ENCODE peak calls at places on chromosomes 16 and 17, in six cellular contexts. One of them, this sample, is unnamed.

GRCh38 chr17:5864910-5865657 is 205.1 kb upstream of the WSCD1 start:
- DNase-seq in IMR-90: no peak
- DNase-seq in A549: no peak
- DNase-seq in K562: no peak
- DNase-seq in HepG2: no peak
- DNase-seq in GM12878: no peak
- DNase-seq in this sample: no peak

GRCh38 chr17:12107905-12108304 is 87.2 kb downstream of the MAP2K4 start:
- DNase-seq in IMR-90: peak; percentile 56
- DNase-seq in A549: no peak
- DNase-seq in K562: no peak
- DNase-seq in HepG2: no peak
- DNase-seq in GM12878: no peak
- DNase-seq in this sample: no peak

GRCh38 chr17:43983515-43984411 is 20.7 kb upstream of the NAGS start:
- DNase-seq in IMR-90: no peak
- DNase-seq in A549: no peak
- DNase-seq in K562: peak; percentile 80
- DNase-seq in HepG2: peak; percentile 67
- DNase-seq in GM12878: no peak
- DNase-seq in this sample: peak; percentile 72

GRCh38 chr17:50080096-50080480 is 15.1 kb upstream of the PDK2 start:
- DNase-seq in IMR-90: no peak
- DNase-seq in A549: no peak
- DNase-seq in K562: no peak
- DNase-seq in HepG2: no peak
- DNase-seq in GM12878: no peak
- DNase-seq in this sample: no peak

GRCh38 chr17:39653662-39654331 is 11.4 kb upstream of the TCAP start:
- DNase-seq in IMR-90: no peak
- DNase-seq in A549: peak; percentile 91
- DNase-seq in K562: peak; percentile 89
- DNase-seq in HepG2: peak; percentile 79
- DNase-seq in GM12878: no peak
- DNase-seq in this sample: peak; percentile 92

GRCh38 chr16:56181401-56181800 is 9.9 kb upstream of the GNAO1 start:
- DNase-seq in IMR-90: no peak
- DNase-seq in A549: no peak
- DNase-seq in K562: no peak
- DNase-seq in HepG2: no peak
- DNase-seq in GM12878: no peak
- DNase-seq in this sample: no peak

GRCh38 chr16:14364386-14365199 is 265.5 kb downstream of the PARN start:
- DNase-seq in IMR-90: peak; percentile 89
- DNase-seq in A549: peak; percentile 92
- DNase-seq in K562: peak; percentile 39
- DNase-seq in HepG2: peak; percentile 99
- DNase-seq in GM12878: no peak
- DNase-seq in this sample: no peak

GRCh38 chr17:2837147-2837561 is 40.9 kb downstream of the RAP1GAP2 start:
- DNase-seq in IMR-90: no peak
- DNase-seq in A549: no peak
- DNase-seq in K562: no peak
- DNase-seq in HepG2: no peak
- DNase-seq in GM12878: no peak
- DNase-seq in this sample: no peak

GRCh38 chr17:28267720-28268609 is 51.0 kb upstream of the TMEM97 start:
- DNase-seq in IMR-90: no peak
- DNase-seq in A549: no peak
- DNase-seq in K562: peak; percentile 33
- DNase-seq in HepG2: no peak
- DNase-seq in GM12878: no peak
- DNase-seq in this sample: no peak

GRCh38 chr17:40329981-40330794 is 21.2 kb downstream of the RARA start:
- DNase-seq in IMR-90: no peak
- DNase-seq in A549: no peak
- DNase-seq in K562: peak; percentile 40
- DNase-seq in HepG2: no peak
- DNase-seq in GM12878: no peak
- DNase-seq in this sample: peak; percentile 67

GRCh38 chr17:82960419-82961271 is 118.8 kb upstream of the METRNL start:
- DNase-seq in IMR-90: no peak
- DNase-seq in A549: no peak
- DNase-seq in K562: no peak
- DNase-seq in HepG2: no peak
- DNase-seq in GM12878: no peak
- DNase-seq in this sample: no peak

GRCh38 chr16:84303023-84303422 is 8.3 kb downstream of the WFDC1 start:
- DNase-seq in IMR-90: peak; percentile 73
- DNase-seq in A549: no peak
- DNase-seq in K562: no peak
- DNase-seq in HepG2: no peak
- DNase-seq in GM12878: no peak
- DNase-seq in this sample: no peak

GRCh38 chr17:38464723-38465419 is 36.6 kb downstream of the ARHGAP23 start:
- DNase-seq in IMR-90: peak; percentile 94
- DNase-seq in A549: peak; percentile 81
- DNase-seq in K562: peak; percentile 89
- DNase-seq in HepG2: no peak
- DNase-seq in GM12878: no peak
- DNase-seq in this sample: peak; percentile 96

GRCh38 chr16:69176033-69176780 is 10.8 kb upstream of the SNTB2 start:
- DNase-seq in IMR-90: peak; percentile 79
- DNase-seq in A549: no peak
- DNase-seq in K562: no peak
- DNase-seq in HepG2: no peak
- DNase-seq in GM12878: no peak
- DNase-seq in this sample: no peak

GRCh38 chr17:82923366-82924113 is 83.7 kb upstream of the ZNF750 start:
- DNase-seq in IMR-90: no peak
- DNase-seq in A549: no peak
- DNase-seq in K562: no peak
- DNase-seq in HepG2: no peak
- DNase-seq in GM12878: no peak
- DNase-seq in this sample: no peak

GRCh38 chr17:31266042-31266441 is 31.0 kb downstream of the OMG start:
- DNase-seq in IMR-90: no peak
- DNase-seq in A549: no peak
- DNase-seq in K562: no peak
- DNase-seq in HepG2: no peak
- DNase-seq in GM12878: no peak
- DNase-seq in this sample: no peak

GRCh38 chr17:82257473-82257872 is 16.0 kb downstream of the CSNK1D start:
- DNase-seq in IMR-90: no peak
- DNase-seq in A549: no peak
- DNase-seq in K562: peak; percentile 62
- DNase-seq in HepG2: no peak
- DNase-seq in GM12878: no peak
- DNase-seq in this sample: peak; percentile 73

GRCh38 chr17:57035971-57036481 is 49.0 kb upstream of the AKAP1 start:
- DNase-seq in IMR-90: no peak
- DNase-seq in A549: no peak
- DNase-seq in K562: no peak
- DNase-seq in HepG2: no peak
- DNase-seq in GM12878: no peak
- DNase-seq in this sample: no peak
- TF ChIP-seq SMC3 in IMR-90: no peak
- TF ChIP-seq SMC3 in A549: no peak
- TF ChIP-seq SMC3 in K562: no peak
- TF ChIP-seq SMC3 in HepG2: no peak
- TF ChIP-seq SMC3 in GM12878: no peak
- TF ChIP-seq SMC3 in this sample: no peak

GRCh38 chr17:59190806-59191205 is 19.0 kb upstream of the SMG8 start:
- DNase-seq in IMR-90: no peak
- DNase-seq in A549: no peak
- DNase-seq in K562: no peak
- DNase-seq in HepG2: no peak
- DNase-seq in GM12878: no peak
- DNase-seq in this sample: no peak
- TF ChIP-seq SMC3 in IMR-90: no peak
- TF ChIP-seq SMC3 in A549: no peak
- TF ChIP-seq SMC3 in K562: no peak
- TF ChIP-seq SMC3 in HepG2: no peak
- TF ChIP-seq SMC3 in GM12878: no peak
- TF ChIP-seq SMC3 in this sample: no peak

DNA sequence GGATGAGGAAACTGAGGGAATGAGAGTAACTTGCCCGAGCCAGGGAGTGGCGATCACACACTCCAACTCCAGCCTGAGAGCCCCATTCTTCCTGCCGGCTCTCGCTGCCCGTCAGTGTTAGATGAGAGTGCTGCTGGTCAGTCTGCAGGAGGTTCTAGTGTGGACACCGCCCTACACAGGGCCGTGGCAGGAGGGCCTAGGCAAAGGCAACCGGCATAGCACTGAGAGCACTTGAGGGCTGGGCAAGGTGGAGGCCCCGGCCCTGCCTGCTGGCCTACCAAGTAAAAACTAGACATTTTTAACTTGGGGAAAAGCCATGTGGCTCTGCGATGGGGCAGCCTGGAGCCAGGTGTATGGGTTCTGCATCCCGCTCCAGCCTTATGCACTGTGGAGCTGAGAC is 354.8 kb downstream of the SEC14L1 start:
- DNase-seq in IMR-90: no peak
- DNase-seq in A549: no peak
- DNase-seq in K562: no peak
- DNase-seq in HepG2: no peak
- DNase-seq in GM12878: no peak
- DNase-seq in this sample: peak; percentile 36
- TF ChIP-seq SMC3 in IMR-90: no peak
- TF ChIP-seq SMC3 in A549: no peak
- TF ChIP-seq SMC3 in K562: no peak
- TF ChIP-seq SMC3 in HepG2: no peak
- TF ChIP-seq SMC3 in GM12878: no peak
- TF ChIP-seq SMC3 in this sample: no peak

GRCh38 chr17:8082312-8082711 is 5.2 kb downstream of the ALOX12B start:
- DNase-seq in IMR-90: no peak
- DNase-seq in A549: no peak
- DNase-seq in K562: peak; percentile 37
- DNase-seq in HepG2: no peak
- DNase-seq in GM12878: no peak
- DNase-seq in this sample: no peak

GRCh38 chr17:8080208-8080798 is 7.2 kb downstream of the ALOX12B start:
- DNase-seq in IMR-90: no peak
- DNase-seq in A549: no peak
- DNase-seq in K562: no peak
- DNase-seq in HepG2: no peak
- DNase-seq in GM12878: no peak
- DNase-seq in this sample: no peak

GRCh38 chr17:8079291-8080207 is 8.0 kb downstream of the ALOX12B start:
- DNase-seq in IMR-90: peak; percentile 33
- DNase-seq in A549: peak; percentile 93
- DNase-seq in K562: peak; percentile 76
- DNase-seq in HepG2: peak; percentile 43
- DNase-seq in GM12878: no peak
- DNase-seq in this sample: peak; percentile 95

GRCh38 chr17:8081876-8082275 is 5.6 kb downstream of the ALOX12B start:
- DNase-seq in IMR-90: no peak
- DNase-seq in A549: no peak
- DNase-seq in K562: no peak
- DNase-seq in HepG2: no peak
- DNase-seq in GM12878: no peak
- DNase-seq in this sample: no peak

GRCh38 chr17:8080799-8081219 is 6.7 kb downstream of the ALOX12B start:
- DNase-seq in IMR-90: no peak
- DNase-seq in A549: no peak
- DNase-seq in K562: no peak
- DNase-seq in HepG2: no peak
- DNase-seq in GM12878: no peak
- DNase-seq in this sample: no peak
- TF ChIP-seq SMC3 in IMR-90: no peak
- TF ChIP-seq SMC3 in A549: no peak
- TF ChIP-seq SMC3 in K562: no peak
- TF ChIP-seq SMC3 in HepG2: no peak
- TF ChIP-seq SMC3 in GM12878: no peak
- TF ChIP-seq SMC3 in this sample: no peak

GRCh38 chr16:4852221-4852872 is 5.1 kb downstream of the UBN1 start:
- DNase-seq in IMR-90: peak; percentile 16
- DNase-seq in A549: peak; percentile 51
- DNase-seq in K562: peak; percentile 60
- DNase-seq in HepG2: no peak
- DNase-seq in GM12878: no peak
- DNase-seq in this sample: no peak
- TF ChIP-seq SMC3 in IMR-90: no peak
- TF ChIP-seq SMC3 in A549: no peak
- TF ChIP-seq SMC3 in K562: no peak
- TF ChIP-seq SMC3 in HepG2: no peak
- TF ChIP-seq SMC3 in GM12878: no peak
- TF ChIP-seq SMC3 in this sample: no peak

GRCh38 chr16:46688101-46688656 is 799 bp downstream of the VPS35 start:
- DNase-seq in IMR-90: peak; percentile 20
- DNase-seq in A549: no peak
- DNase-seq in K562: no peak
- DNase-seq in HepG2: no peak
- DNase-seq in GM12878: no peak
- DNase-seq in this sample: no peak
- TF ChIP-seq SMC3 in IMR-90: no peak
- TF ChIP-seq SMC3 in A549: no peak
- TF ChIP-seq SMC3 in K562: no peak
- TF ChIP-seq SMC3 in HepG2: no peak
- TF ChIP-seq SMC3 in GM12878: no peak
- TF ChIP-seq SMC3 in this sample: no peak